ENCODE peak calls at places on chromosomes 16 and 17, in ten cellular contexts. One of them, this sample, is unnamed. For H3K36me3 and H3K4me1, the result is how much of the 10 kb centered on the place peaks cover.

GRCh38 chr17:41681776-41682175 is 6.9 kb upstream of the EIF1 start:
- DNase-seq in heart right ventricle: no peak
- DNase-seq in astrocyte: no peak
- DNase-seq in keratinocyte: no peak
- DNase-seq in fibroblast of lung: no peak
- DNase-seq in prostate gland: no peak
- DNase-seq in SJSA1: no peak
- DNase-seq in tibial artery: no peak
- DNase-seq in tibial nerve: no peak
- DNase-seq in colonic mucosa: no peak
- DNase-seq in this sample: no peak

GRCh38 chr16:72621651-72622050 is 426.3 kb downstream of the ZFHX3 start:
- DNase-seq in heart right ventricle: no peak
- DNase-seq in astrocyte: no peak
- DNase-seq in keratinocyte: no peak
- DNase-seq in fibroblast of lung: peak
- DNase-seq in prostate gland: no peak
- DNase-seq in SJSA1: no peak
- DNase-seq in tibial artery: no peak
- DNase-seq in tibial nerve: no peak
- DNase-seq in colonic mucosa: no peak
- DNase-seq in this sample: no peak

GRCh38 chr17:42855048-42855596 is 4.1 kb downstream of the AOC3 start:
- DNase-seq in heart right ventricle: no peak
- DNase-seq in astrocyte: no peak
- DNase-seq in keratinocyte: no peak
- DNase-seq in fibroblast of lung: no peak
- DNase-seq in prostate gland: no peak
- DNase-seq in SJSA1: no peak
- DNase-seq in tibial artery: peak
- DNase-seq in tibial nerve: no peak
- DNase-seq in colonic mucosa: no peak
- DNase-seq in this sample: no peak

GRCh38 chr17:17994271-17994670 is 21.6 kb downstream of the DRC3 start:
- DNase-seq in heart right ventricle: peak
- DNase-seq in astrocyte: no peak
- DNase-seq in keratinocyte: no peak
- DNase-seq in fibroblast of lung: peak
- DNase-seq in prostate gland: no peak
- DNase-seq in SJSA1: no peak
- DNase-seq in tibial artery: no peak
- DNase-seq in tibial nerve: no peak
- DNase-seq in colonic mucosa: no peak
- DNase-seq in this sample: peak

GRCh38 chr16:19517424-19518089 is 4.3 kb downstream of the GDE1 start:
- DNase-seq in heart right ventricle: no peak
- DNase-seq in astrocyte: peak
- DNase-seq in keratinocyte: peak
- DNase-seq in fibroblast of lung: peak
- DNase-seq in prostate gland: no peak
- DNase-seq in SJSA1: peak
- DNase-seq in tibial artery: no peak
- DNase-seq in tibial nerve: no peak
- DNase-seq in colonic mucosa: no peak
- DNase-seq in this sample: no peak

GRCh38 chr16:88758227-88758943 is 26.6 kb downstream of the PIEZO1 start:
- DNase-seq in heart right ventricle: no peak
- DNase-seq in astrocyte: no peak
- DNase-seq in keratinocyte: no peak
- DNase-seq in fibroblast of lung: no peak
- DNase-seq in prostate gland: no peak
- DNase-seq in SJSA1: no peak
- DNase-seq in tibial artery: no peak
- DNase-seq in tibial nerve: no peak
- DNase-seq in colonic mucosa: no peak
- DNase-seq in this sample: no peak

GRCh38 chr16:68732068-68732680 is 4.9 kb upstream of the CDH1 start:
- DNase-seq in heart right ventricle: no peak
- DNase-seq in astrocyte: peak
- DNase-seq in keratinocyte: no peak
- DNase-seq in fibroblast of lung: no peak
- DNase-seq in prostate gland: peak
- DNase-seq in SJSA1: no peak
- DNase-seq in tibial artery: no peak
- DNase-seq in tibial nerve: no peak
- DNase-seq in colonic mucosa: peak
- DNase-seq in this sample: no peak

GRCh38 chr16:8236816-8237215 is 353.5 kb downstream of the TMEM114 start:
- DNase-seq in heart right ventricle: no peak
- DNase-seq in astrocyte: no peak
- DNase-seq in keratinocyte: no peak
- DNase-seq in fibroblast of lung: no peak
- DNase-seq in prostate gland: no peak
- DNase-seq in SJSA1: no peak
- DNase-seq in tibial artery: no peak
- DNase-seq in tibial nerve: no peak
- DNase-seq in colonic mucosa: no peak
- DNase-seq in this sample: no peak

GRCh38 chr17:16023881-16024280 is 24.3 kb downstream of the TTC19 start:
- DNase-seq in heart right ventricle: no peak
- DNase-seq in astrocyte: no peak
- DNase-seq in keratinocyte: no peak
- DNase-seq in fibroblast of lung: no peak
- DNase-seq in prostate gland: no peak
- DNase-seq in SJSA1: no peak
- DNase-seq in tibial artery: no peak
- DNase-seq in tibial nerve: no peak
- DNase-seq in colonic mucosa: no peak
- DNase-seq in this sample: no peak

GRCh38 chr17:16019347-16019746 is 19.7 kb downstream of the TTC19 start:
- DNase-seq in heart right ventricle: no peak
- DNase-seq in astrocyte: no peak
- DNase-seq in keratinocyte: no peak
- DNase-seq in fibroblast of lung: no peak
- DNase-seq in prostate gland: no peak
- DNase-seq in SJSA1: no peak
- DNase-seq in tibial artery: no peak
- DNase-seq in tibial nerve: no peak
- DNase-seq in colonic mucosa: no peak
- DNase-seq in this sample: no peak

GRCh38 chr17:16027708-16028584 is 28.3 kb downstream of the TTC19 start:
- DNase-seq in heart right ventricle: no peak
- DNase-seq in astrocyte: peak
- DNase-seq in keratinocyte: peak
- DNase-seq in fibroblast of lung: peak
- DNase-seq in prostate gland: no peak
- DNase-seq in SJSA1: peak
- DNase-seq in tibial artery: no peak
- DNase-seq in tibial nerve: no peak
- DNase-seq in colonic mucosa: no peak
- DNase-seq in this sample: no peak

GRCh38 chr17:16026895-16027294 is 27.3 kb downstream of the TTC19 start:
- DNase-seq in heart right ventricle: no peak
- DNase-seq in astrocyte: no peak
- DNase-seq in keratinocyte: no peak
- DNase-seq in fibroblast of lung: no peak
- DNase-seq in prostate gland: no peak
- DNase-seq in SJSA1: no peak
- DNase-seq in tibial artery: no peak
- DNase-seq in tibial nerve: no peak
- DNase-seq in colonic mucosa: no peak
- DNase-seq in this sample: no peak

GRCh38 chr17:16025202-16025601 is 25.6 kb downstream of the TTC19 start:
- DNase-seq in heart right ventricle: no peak
- DNase-seq in astrocyte: no peak
- DNase-seq in keratinocyte: no peak
- DNase-seq in fibroblast of lung: no peak
- DNase-seq in prostate gland: no peak
- DNase-seq in SJSA1: no peak
- DNase-seq in tibial artery: no peak
- DNase-seq in tibial nerve: no peak
- DNase-seq in colonic mucosa: no peak
- DNase-seq in this sample: no peak
- H3K36me3 ChIP-seq in heart right ventricle: half or more
- H3K36me3 ChIP-seq in astrocyte: half or more
- H3K36me3 ChIP-seq in keratinocyte: under half
- H3K36me3 ChIP-seq in fibroblast of lung: under half
- H3K36me3 ChIP-seq in prostate gland: under half
- H3K36me3 ChIP-seq in SJSA1: half or more
- H3K36me3 ChIP-seq in tibial artery: half or more
- H3K36me3 ChIP-seq in tibial nerve: under half
- H3K36me3 ChIP-seq in colonic mucosa: under half
- H3K36me3 ChIP-seq in this sample: half or more

DNA sequence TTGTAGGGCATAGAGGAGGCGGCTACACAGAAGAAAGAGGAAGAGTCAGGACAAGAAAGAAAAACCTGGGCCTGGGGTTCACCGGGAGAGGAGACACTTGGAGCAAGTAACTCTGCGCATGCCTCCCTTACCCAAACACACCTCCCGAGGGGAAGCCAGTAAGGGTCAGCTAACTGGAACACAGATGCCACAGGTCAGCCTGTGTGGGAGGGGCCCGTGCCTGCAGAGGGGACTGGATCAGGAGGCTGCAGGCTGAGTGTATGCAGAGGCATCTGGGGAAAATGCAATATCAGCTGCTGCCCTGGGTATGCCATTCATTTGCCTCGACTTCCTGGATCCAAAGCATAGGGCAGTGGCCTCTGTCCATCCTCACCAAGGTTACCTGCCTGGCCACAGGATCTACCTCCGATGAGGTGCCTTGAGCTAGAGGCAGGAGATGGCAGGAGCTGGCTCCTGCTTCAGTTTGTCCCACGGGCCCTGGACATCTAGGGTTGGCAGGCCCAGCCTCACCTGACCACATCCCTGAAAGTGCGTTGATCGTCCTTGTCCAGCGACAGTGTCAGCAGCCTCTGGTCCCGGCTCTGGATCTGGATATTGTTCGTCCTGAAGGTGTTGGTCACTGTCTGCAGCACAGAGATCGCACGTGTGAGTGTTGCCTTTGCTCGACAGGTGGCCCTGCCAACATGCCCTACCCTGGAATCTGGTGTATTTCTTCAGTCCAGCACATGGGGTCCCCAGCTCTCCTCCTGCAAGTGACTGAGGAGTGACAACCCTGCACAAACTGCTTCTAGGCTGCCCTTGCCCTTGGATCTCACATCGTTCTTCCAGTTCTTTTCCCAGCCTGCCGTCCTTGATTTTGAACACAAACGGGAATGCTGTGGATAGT is 4.6 kb upstream of the MFSD6L start:
- DNase-seq in heart right ventricle: no peak
- DNase-seq in astrocyte: no peak
- DNase-seq in keratinocyte: no peak
- DNase-seq in fibroblast of lung: no peak
- DNase-seq in prostate gland: no peak
- DNase-seq in SJSA1: no peak
- DNase-seq in tibial artery: no peak
- DNase-seq in tibial nerve: no peak
- DNase-seq in colonic mucosa: peak
- DNase-seq in this sample: no peak
- H3K4me1 ChIP-seq in heart right ventricle: under half
- H3K4me1 ChIP-seq in astrocyte: under half
- H3K4me1 ChIP-seq in keratinocyte: under half
- H3K4me1 ChIP-seq in fibroblast of lung: under half
- H3K4me1 ChIP-seq in prostate gland: under half
- H3K4me1 ChIP-seq in SJSA1: under half
- H3K4me1 ChIP-seq in tibial artery: under half
- H3K4me1 ChIP-seq in tibial nerve: under half
- H3K4me1 ChIP-seq in colonic mucosa: under half
- H3K4me1 ChIP-seq in this sample: under half

GRCh38 chr16:78363843-78364242 is 264.4 kb downstream of the WWOX start:
- DNase-seq in heart right ventricle: no peak
- DNase-seq in astrocyte: no peak
- DNase-seq in keratinocyte: no peak
- DNase-seq in fibroblast of lung: no peak
- DNase-seq in prostate gland: no peak
- DNase-seq in SJSA1: no peak
- DNase-seq in tibial artery: no peak
- DNase-seq in tibial nerve: no peak
- DNase-seq in colonic mucosa: no peak
- DNase-seq in this sample: no peak

GRCh38 chr16:78372302-78372701 is 272.8 kb downstream of the WWOX start:
- DNase-seq in heart right ventricle: no peak
- DNase-seq in astrocyte: no peak
- DNase-seq in keratinocyte: no peak
- DNase-seq in fibroblast of lung: no peak
- DNase-seq in prostate gland: no peak
- DNase-seq in SJSA1: no peak
- DNase-seq in tibial artery: no peak
- DNase-seq in tibial nerve: no peak
- DNase-seq in colonic mucosa: no peak
- DNase-seq in this sample: no peak

GRCh38 chr16:78364501-78364900 is 265.0 kb downstream of the WWOX start:
- DNase-seq in heart right ventricle: no peak
- DNase-seq in astrocyte: no peak
- DNase-seq in keratinocyte: no peak
- DNase-seq in fibroblast of lung: peak
- DNase-seq in prostate gland: no peak
- DNase-seq in SJSA1: no peak
- DNase-seq in tibial artery: no peak
- DNase-seq in tibial nerve: no peak
- DNase-seq in colonic mucosa: no peak
- DNase-seq in this sample: no peak

GRCh38 chr16:78365376-78365775 is 265.9 kb downstream of the WWOX start:
- DNase-seq in heart right ventricle: no peak
- DNase-seq in astrocyte: no peak
- DNase-seq in keratinocyte: no peak
- DNase-seq in fibroblast of lung: no peak
- DNase-seq in prostate gland: no peak
- DNase-seq in SJSA1: no peak
- DNase-seq in tibial artery: no peak
- DNase-seq in tibial nerve: no peak
- DNase-seq in colonic mucosa: no peak
- DNase-seq in this sample: no peak

DNA sequence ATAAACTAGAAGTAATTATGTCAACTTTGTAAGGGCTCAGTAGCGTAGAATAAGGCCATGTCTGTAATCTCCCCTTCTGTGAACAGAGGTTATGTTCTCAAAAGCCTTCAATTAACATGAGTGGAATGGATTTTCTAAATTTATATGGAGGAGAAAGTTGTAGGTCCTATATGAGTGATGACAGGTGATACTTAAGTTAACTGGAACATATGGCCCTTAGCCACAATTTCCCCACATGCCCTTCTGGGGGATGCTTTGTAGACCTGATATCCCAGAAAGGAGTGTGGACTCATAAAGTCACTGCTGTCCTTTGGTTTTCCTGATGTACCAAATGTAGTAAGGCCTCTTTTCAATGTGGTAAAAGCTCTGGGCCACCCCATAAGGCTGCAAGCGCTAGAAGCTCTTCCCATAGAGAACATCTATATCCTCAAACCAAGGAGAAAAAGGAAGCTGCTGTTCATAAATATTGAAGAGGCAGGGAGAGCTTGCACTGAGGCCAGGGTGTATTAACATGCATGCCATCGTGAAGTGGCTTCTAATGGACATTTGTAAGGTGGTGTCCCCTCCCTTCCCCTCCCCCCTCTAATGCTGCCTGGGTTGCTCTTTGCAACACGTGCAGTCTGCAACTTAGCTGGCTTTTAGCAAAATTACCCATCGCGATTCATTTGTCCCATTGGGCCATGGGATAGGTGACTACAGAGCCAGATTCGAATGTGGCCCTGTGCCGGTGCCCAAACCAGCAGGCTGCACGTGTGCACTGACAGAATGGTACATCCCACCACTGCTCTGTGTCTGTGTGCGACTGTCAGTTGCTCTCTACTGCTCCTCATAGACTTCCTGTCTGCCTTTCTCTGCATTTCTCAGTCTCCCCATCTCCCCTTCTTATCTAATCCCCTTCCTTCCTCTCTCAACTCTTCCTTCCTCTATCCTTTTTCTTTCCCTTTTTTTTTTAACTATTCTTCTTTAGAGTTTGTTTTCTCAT is 269.0 kb downstream of the WWOX start:
- DNase-seq in heart right ventricle: no peak
- DNase-seq in astrocyte: no peak
- DNase-seq in keratinocyte: no peak
- DNase-seq in fibroblast of lung: no peak
- DNase-seq in prostate gland: no peak
- DNase-seq in SJSA1: no peak
- DNase-seq in tibial artery: no peak
- DNase-seq in tibial nerve: no peak
- DNase-seq in colonic mucosa: no peak
- DNase-seq in this sample: no peak
- H3K27ac ChIP-seq in heart right ventricle: no peak
- H3K27ac ChIP-seq in astrocyte: no peak
- H3K27ac ChIP-seq in keratinocyte: no peak
- H3K27ac ChIP-seq in fibroblast of lung: no peak
- H3K27ac ChIP-seq in prostate gland: no peak
- H3K27ac ChIP-seq in SJSA1: no peak
- H3K27ac ChIP-seq in tibial artery: no peak
- H3K27ac ChIP-seq in tibial nerve: no peak
- H3K27ac ChIP-seq in colonic mucosa: no peak
- H3K27ac ChIP-seq in this sample: peak

GRCh38 chr17:8484465-8484864 is 48.8 kb downstream of the NDEL1 start:
- DNase-seq in heart right ventricle: no peak
- DNase-seq in astrocyte: no peak
- DNase-seq in keratinocyte: no peak
- DNase-seq in fibroblast of lung: no peak
- DNase-seq in prostate gland: no peak
- DNase-seq in SJSA1: no peak
- DNase-seq in tibial artery: no peak
- DNase-seq in tibial nerve: no peak
- DNase-seq in colonic mucosa: no peak
- DNase-seq in this sample: no peak
- H3K36me3 ChIP-seq in heart right ventricle: half or more
- H3K36me3 ChIP-seq in astrocyte: half or more
- H3K36me3 ChIP-seq in keratinocyte: under half
- H3K36me3 ChIP-seq in fibroblast of lung: under half
- H3K36me3 ChIP-seq in prostate gland: under half
- H3K36me3 ChIP-seq in SJSA1: half or more
- H3K36me3 ChIP-seq in tibial artery: half or more
- H3K36me3 ChIP-seq in tibial nerve: under half
- H3K36me3 ChIP-seq in colonic mucosa: under half
- H3K36me3 ChIP-seq in this sample: half or more